ENCODE peak calls at places on chromosomes 2 and 18, in five cellular contexts. One of them, this sample, is unnamed.

GRCh38 chr18:11995445-11996189 is 14.3 kb downstream of the IMPA2 start:
- DNase-seq in lung microvascular endothelial cell: peak
- DNase-seq in pulmonary artery endothelial cell: peak
- DNase-seq in naive thymus-derived CD8-positive, alpha-beta T cell: peak
- DNase-seq in activated CD4-positive, CD25-positive, alpha-beta regulatory T cell treated with anti-CD3 and anti-CD28 coated beads, Interleukin-2, amount 50 U/mL, for 72 hours: peak
- DNase-seq in this sample: peak

GRCh38 chr2:231640646-231641111 is 48.0 kb downstream of the TEX44 start:
- DNase-seq in lung microvascular endothelial cell: peak
- DNase-seq in pulmonary artery endothelial cell: no peak
- DNase-seq in naive thymus-derived CD8-positive, alpha-beta T cell: no peak
- DNase-seq in activated CD4-positive, CD25-positive, alpha-beta regulatory T cell treated with anti-CD3 and anti-CD28 coated beads, Interleukin-2, amount 50 U/mL, for 72 hours: no peak
- DNase-seq in this sample: no peak

GRCh38 chr2:196233808-196234501 is 62.6 kb upstream of the STK17B start:
- DNase-seq in lung microvascular endothelial cell: no peak
- DNase-seq in activated CD4-positive, CD25-positive, alpha-beta regulatory T cell treated with anti-CD3 and anti-CD28 coated beads, Interleukin-2, amount 50 U/mL, for 72 hours: no peak
- DNase-seq in naive thymus-derived CD8-positive, alpha-beta T cell: no peak
- DNase-seq in pulmonary artery endothelial cell: no peak
- DNase-seq in this sample: peak

GRCh38 chr2:205188516-205189138 is 493.7 kb upstream of the NRP2 start:
- DNase-seq in activated CD4-positive, CD25-positive, alpha-beta regulatory T cell treated with anti-CD3 and anti-CD28 coated beads, Interleukin-2, amount 50 U/mL, for 72 hours: no peak
- DNase-seq in naive thymus-derived CD8-positive, alpha-beta T cell: no peak
- DNase-seq in lung microvascular endothelial cell: no peak
- DNase-seq in pulmonary artery endothelial cell: no peak
- DNase-seq in this sample: no peak

GRCh38 chr2:151947524-151948165 is 119.4 kb upstream of the ARL5A start:
- DNase-seq in lung microvascular endothelial cell: no peak
- DNase-seq in naive thymus-derived CD8-positive, alpha-beta T cell: no peak
- DNase-seq in activated CD4-positive, CD25-positive, alpha-beta regulatory T cell treated with anti-CD3 and anti-CD28 coated beads, Interleukin-2, amount 50 U/mL, for 72 hours: no peak
- DNase-seq in pulmonary artery endothelial cell: no peak
- DNase-seq in this sample: no peak

GRCh38 chr2:11940121-11940743 is 193.8 kb downstream of the LPIN1 start:
- DNase-seq in lung microvascular endothelial cell: no peak
- DNase-seq in pulmonary artery endothelial cell: no peak
- DNase-seq in activated CD4-positive, CD25-positive, alpha-beta regulatory T cell treated with anti-CD3 and anti-CD28 coated beads, Interleukin-2, amount 50 U/mL, for 72 hours: no peak
- DNase-seq in naive thymus-derived CD8-positive, alpha-beta T cell: no peak
- DNase-seq in this sample: no peak

GRCh38 chr18:58454406-58455061 is 174.4 kb downstream of the ALPK2 start:
- DNase-seq in lung microvascular endothelial cell: no peak
- DNase-seq in naive thymus-derived CD8-positive, alpha-beta T cell: no peak
- DNase-seq in pulmonary artery endothelial cell: no peak
- DNase-seq in activated CD4-positive, CD25-positive, alpha-beta regulatory T cell treated with anti-CD3 and anti-CD28 coated beads, Interleukin-2, amount 50 U/mL, for 72 hours: no peak
- DNase-seq in this sample: no peak

GRCh38 chr2:27753744-27754588 is 17.6 kb upstream of the MRPL33 start:
- DNase-seq in activated CD4-positive, CD25-positive, alpha-beta regulatory T cell treated with anti-CD3 and anti-CD28 coated beads, Interleukin-2, amount 50 U/mL, for 72 hours: peak
- DNase-seq in pulmonary artery endothelial cell: peak
- DNase-seq in lung microvascular endothelial cell: peak
- DNase-seq in naive thymus-derived CD8-positive, alpha-beta T cell: no peak
- DNase-seq in this sample: peak

GRCh38 chr2:204274487-204274886 is 270.8 kb upstream of the PARD3B start:
- DNase-seq in lung microvascular endothelial cell: no peak
- DNase-seq in naive thymus-derived CD8-positive, alpha-beta T cell: no peak
- DNase-seq in activated CD4-positive, CD25-positive, alpha-beta regulatory T cell treated with anti-CD3 and anti-CD28 coated beads, Interleukin-2, amount 50 U/mL, for 72 hours: no peak
- DNase-seq in pulmonary artery endothelial cell: no peak
- DNase-seq in this sample: no peak

GRCh38 chr2:108911401-108911800 is 77.6 kb downstream of the EDAR start:
- DNase-seq in pulmonary artery endothelial cell: no peak
- DNase-seq in activated CD4-positive, CD25-positive, alpha-beta regulatory T cell treated with anti-CD3 and anti-CD28 coated beads, Interleukin-2, amount 50 U/mL, for 72 hours: no peak
- DNase-seq in naive thymus-derived CD8-positive, alpha-beta T cell: no peak
- DNase-seq in lung microvascular endothelial cell: no peak
- DNase-seq in this sample: no peak

GRCh38 chr2:233174131-233174530 is 77.3 kb upstream of the ATG16L1 start:
- DNase-seq in lung microvascular endothelial cell: no peak
- DNase-seq in naive thymus-derived CD8-positive, alpha-beta T cell: no peak
- DNase-seq in pulmonary artery endothelial cell: no peak
- DNase-seq in activated CD4-positive, CD25-positive, alpha-beta regulatory T cell treated with anti-CD3 and anti-CD28 coated beads, Interleukin-2, amount 50 U/mL, for 72 hours: no peak
- DNase-seq in this sample: no peak

GRCh38 chr2:34162236-34162635 is 563.1 kb upstream of the FAM98A start:
- DNase-seq in pulmonary artery endothelial cell: no peak
- DNase-seq in lung microvascular endothelial cell: no peak
- DNase-seq in naive thymus-derived CD8-positive, alpha-beta T cell: no peak
- DNase-seq in activated CD4-positive, CD25-positive, alpha-beta regulatory T cell treated with anti-CD3 and anti-CD28 coated beads, Interleukin-2, amount 50 U/mL, for 72 hours: no peak
- DNase-seq in this sample: no peak

GRCh38 chr2:217899231-217900009 is 103.4 kb downstream of the TNS1 start:
- DNase-seq in lung microvascular endothelial cell: peak
- DNase-seq in activated CD4-positive, CD25-positive, alpha-beta regulatory T cell treated with anti-CD3 and anti-CD28 coated beads, Interleukin-2, amount 50 U/mL, for 72 hours: no peak
- DNase-seq in pulmonary artery endothelial cell: no peak
- DNase-seq in naive thymus-derived CD8-positive, alpha-beta T cell: no peak
- DNase-seq in this sample: no peak

GRCh38 chr2:231919341-231920035 is 6.7 kb downstream of the NPPC start:
- DNase-seq in naive thymus-derived CD8-positive, alpha-beta T cell: no peak
- DNase-seq in activated CD4-positive, CD25-positive, alpha-beta regulatory T cell treated with anti-CD3 and anti-CD28 coated beads, Interleukin-2, amount 50 U/mL, for 72 hours: peak
- DNase-seq in lung microvascular endothelial cell: no peak
- DNase-seq in pulmonary artery endothelial cell: no peak
- DNase-seq in this sample: no peak

GRCh38 chr2:233839447-233839820 is 14.9 kb downstream of the HJURP start:
- DNase-seq in naive thymus-derived CD8-positive, alpha-beta T cell: no peak
- DNase-seq in activated CD4-positive, CD25-positive, alpha-beta regulatory T cell treated with anti-CD3 and anti-CD28 coated beads, Interleukin-2, amount 50 U/mL, for 72 hours: no peak
- DNase-seq in pulmonary artery endothelial cell: no peak
- DNase-seq in lung microvascular endothelial cell: no peak
- DNase-seq in this sample: no peak

GRCh38 chr2:88099798-88100488 is 27.9 kb downstream of the FABP1 start:
- DNase-seq in activated CD4-positive, CD25-positive, alpha-beta regulatory T cell treated with anti-CD3 and anti-CD28 coated beads, Interleukin-2, amount 50 U/mL, for 72 hours: no peak
- DNase-seq in lung microvascular endothelial cell: no peak
- DNase-seq in naive thymus-derived CD8-positive, alpha-beta T cell: no peak
- DNase-seq in pulmonary artery endothelial cell: no peak
- DNase-seq in this sample: no peak